ENCODE peak calls at places on chromosomes 2 and 18, in nine cellular contexts. R, E, W, X, I, B, F, J and D are unnamed samples.

GRCh38 chr2:56444339-56444738 is 260.5 kb downstream of the CCDC85A start:
- DNase-seq in E (no peak), I (no peak), B (no peak), X (peak), J (no peak), R (no peak), W (no peak), F (no peak), D (no peak)

GRCh38 chr18:77522031-77522675 is 272.5 kb downstream of the GALR1 start:
- DNase-seq in F (no peak), R (no peak), E (no peak), I (no peak), J (no peak), B (no peak), X (no peak), W (no peak), D (no peak)

GRCh38 chr2:128734521-128735295 is 416.0 kb upstream of the HS6ST1 start:
- DNase-seq in W (no peak), X (no peak), F (peak), B (peak), E (peak), R (peak), J (peak), I (no peak), D (no peak)

GRCh38 chr18:21242141-21243040 is at the start of gene GREB1L:
- DNase-seq in I (no peak), B (no peak), X (peak), F (peak), E (peak), W (peak), R (no peak), J (no peak), D (peak)

GRCh38 chr2:241088376-241088775 is 13.7 kb downstream of the MTERF4 start:
- DNase-seq in B (peak), E (peak), I (no peak), J (no peak), F (no peak), W (peak), R (no peak), X (no peak), D (no peak)

GRCh38 chr2:237627463-237628321 is at the start of gene LRRFIP1:
- DNase-seq in B (no peak), I (no peak), W (peak), F (no peak), J (peak), X (peak), E (no peak), R (no peak), D (no peak)

GRCh38 chr2:237624565-237624964 is 2.8 kb upstream of the LRRFIP1 start:
- DNase-seq in J (no peak), F (no peak), R (no peak), X (no peak), W (peak), B (no peak), E (no peak), I (no peak), D (no peak)

GRCh38 chr2:233369897-233370758 is 15.8 kb downstream of the DGKD start:
- DNase-seq in W (no peak), I (no peak), F (no peak), E (no peak), J (no peak), B (no peak), R (no peak), X (no peak), D (no peak)

GRCh38 chr2:149059822-149060221 is 21.3 kb downstream of the LYPD6B start:
- DNase-seq in R (no peak), F (no peak), B (no peak), E (no peak), X (no peak), J (no peak), I (no peak), W (no peak), D (no peak)

GRCh38 chr18:58866261-58867232 is 1.9 kb downstream of the ZNF532 start:
- DNase-seq in J (no peak), F (no peak), X (no peak), R (no peak), E (no peak), B (no peak), W (no peak), I (no peak), D (no peak)

GRCh38 chr18:75244336-75244735 is 33.7 kb downstream of the TSHZ1 start:
- DNase-seq in X (peak), J (no peak), F (no peak), W (no peak), B (no peak), E (no peak), R (no peak), I (no peak), D (no peak)

GRCh38 chr2:8234757-8235374 is 447.0 kb upstream of the ID2 start:
- DNase-seq in F (no peak), B (no peak), J (no peak), W (no peak), I (no peak), E (no peak), X (no peak), R (no peak), D (no peak)

GRCh38 chr18:56296381-56296780 is 342.0 kb downstream of the TXNL1 start:
- DNase-seq in R (no peak), E (no peak), I (no peak), J (no peak), B (no peak), X (no peak), W (no peak), F (no peak), D (no peak)

GRCh38 chr2:233130481-233130970 is 70.4 kb downstream of the INPP5D start:
- DNase-seq in F (no peak), R (no peak), B (no peak), W (no peak), X (no peak), E (no peak), J (peak), I (no peak), D (no peak)

GRCh38 chr2:237422309-237422708 is 8.3 kb upstream of the COL6A3 start:
- DNase-seq in J (no peak), I (no peak), E (no peak), B (no peak), R (peak), X (no peak), W (no peak), F (no peak), D (no peak)

GRCh38 chr18:74950479-74950878 is 258.5 kb downstream of the PTGR3 start:
- DNase-seq in B (no peak), E (no peak), W (no peak), J (no peak), X (no peak), F (no peak), R (no peak), I (no peak), D (no peak)

GRCh38 chr2:222499226-222499625 is 74.9 kb downstream of the SGPP2 start:
- DNase-seq in X (no peak), I (no peak), W (no peak), R (no peak), J (no peak), F (no peak), B (no peak), E (no peak), D (no peak)

GRCh38 chr2:172792711-172793110 is 57.1 kb downstream of the RAPGEF4 start:
- DNase-seq in W (no peak), E (no peak), F (no peak), I (no peak), R (peak), J (no peak), B (no peak), X (no peak), D (no peak)

GRCh38 chr18:77030201-77030600 is 102.4 kb downstream of the MBP start:
- DNase-seq in B (no peak), X (no peak), W (no peak), F (no peak), R (no peak), J (no peak), I (no peak), E (no peak), D (no peak)

GRCh38 chr2:20571644-20572215 is 79.2 kb downstream of the HS1BP3 start:
- DNase-seq in F (no peak), E (no peak), J (no peak), W (no peak), B (no peak), X (no peak), I (no peak), R (no peak), D (peak)

GRCh38 chr2:60054571-60055340 is 498.7 kb downstream of the BCL11A start:
- DNase-seq in I (no peak), X (peak), F (no peak), B (no peak), W (no peak), R (no peak), E (no peak), J (no peak), D (no peak)

DNA sequence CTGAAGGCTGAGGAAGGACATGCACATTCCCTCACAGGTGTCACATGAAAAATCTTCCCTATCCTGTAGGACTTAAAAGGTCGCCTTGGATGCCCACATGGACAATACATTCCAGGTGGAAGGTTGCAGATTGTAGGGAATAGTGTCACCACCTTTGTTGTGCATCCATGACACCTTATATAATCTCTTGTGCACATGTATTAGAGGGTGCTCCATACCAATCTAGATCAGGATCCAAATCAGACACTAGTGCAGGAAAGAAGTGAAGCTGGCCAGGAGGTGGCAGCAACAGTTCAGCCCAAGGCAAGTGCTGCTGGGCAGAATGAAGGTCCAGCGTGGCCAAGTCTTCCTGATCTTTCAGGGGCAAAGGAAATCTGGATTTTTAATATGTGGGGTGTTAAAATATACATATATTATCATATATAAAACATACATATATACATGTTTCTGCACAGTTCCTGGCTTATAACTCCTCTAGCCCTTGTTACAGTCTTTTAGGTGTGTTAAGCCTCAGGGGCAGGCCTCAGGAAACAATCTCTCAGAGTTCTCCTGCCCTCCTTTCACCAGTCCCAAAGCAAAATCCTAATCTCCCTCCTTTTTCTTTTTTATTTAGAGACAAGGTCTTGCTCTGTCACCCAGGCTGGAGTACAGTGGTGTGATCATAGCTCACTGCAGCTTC is 16.6 kb downstream of the NIF3L1 start:
- DNase-seq in W (peak), E (peak), I (no peak), R (peak), X (peak), B (peak), F (peak), J (peak), D (peak)
- TF ChIP-seq POLR2A in W (no peak), E (no peak), I (no peak), R (no peak), X (no peak), B (no peak), F (no peak), J (no peak), D (no peak)

DNA sequence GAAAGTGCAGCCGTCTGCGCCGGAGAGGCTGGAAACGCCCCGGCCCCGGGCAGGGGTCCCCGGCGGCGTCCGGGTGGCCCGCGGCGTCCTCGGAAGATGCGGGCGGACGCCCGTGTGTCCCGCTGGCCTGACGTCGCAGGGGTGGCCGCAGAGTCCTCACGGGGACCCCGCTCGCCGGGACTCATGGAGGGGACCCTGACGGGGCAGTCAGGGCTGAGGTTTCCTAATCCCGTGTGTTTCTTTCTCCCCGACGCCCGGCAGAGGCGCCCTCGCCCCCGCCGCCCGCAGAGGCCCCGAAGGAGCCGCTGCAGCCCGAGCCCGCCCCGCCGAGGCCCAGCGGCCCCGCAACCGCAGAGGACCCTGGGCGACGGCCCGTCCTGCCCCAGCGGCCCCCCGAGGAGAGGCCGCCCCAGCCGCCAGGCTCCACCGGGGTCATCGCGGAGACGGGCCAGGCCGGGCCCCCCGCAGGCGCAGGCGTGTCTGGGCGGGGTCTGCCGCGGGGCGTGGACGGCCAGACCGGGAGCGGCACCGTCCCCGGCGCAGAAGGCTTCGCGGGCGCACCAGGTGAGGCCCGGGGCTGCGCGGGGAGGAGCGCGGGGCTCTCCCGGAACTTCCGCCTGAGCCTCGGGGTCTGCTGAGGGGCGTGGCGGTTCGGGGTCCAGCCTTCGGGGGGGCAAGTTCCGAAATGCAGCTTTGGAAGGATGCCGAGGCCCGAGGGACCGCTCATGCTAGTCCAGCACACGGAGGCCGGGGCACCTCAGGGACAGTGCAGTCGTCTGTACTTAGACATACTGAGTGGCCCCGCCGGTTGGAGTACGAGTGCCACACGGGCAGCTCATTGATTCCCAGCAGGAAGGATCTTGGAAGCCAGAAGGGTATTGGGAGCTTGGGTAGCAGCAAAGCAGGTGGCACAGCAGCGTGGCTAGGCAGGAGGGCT is 60.0 kb downstream of the EMILIN2 start:
- DNase-seq in F (no peak), R (no peak), J (peak), E (no peak), I (no peak), X (peak), W (peak), B (peak), D (peak)
- TF ChIP-seq POLR2A in F (no peak), R (no peak), J (no peak), E (no peak), I (peak), X (no peak), W (peak), B (no peak), D (no peak)

GRCh38 chr2:38076710-38077430 is 919 bp upstream of the CYP1B1 start:
- DNase-seq in J (peak), F (peak), B (peak), E (peak), W (peak), I (no peak), X (peak), R (peak), D (peak)
- TF ChIP-seq POLR2A in J (no peak), F (peak), B (no peak), E (peak), W (peak), I (peak), X (peak), R (peak), D (peak)

DNA sequence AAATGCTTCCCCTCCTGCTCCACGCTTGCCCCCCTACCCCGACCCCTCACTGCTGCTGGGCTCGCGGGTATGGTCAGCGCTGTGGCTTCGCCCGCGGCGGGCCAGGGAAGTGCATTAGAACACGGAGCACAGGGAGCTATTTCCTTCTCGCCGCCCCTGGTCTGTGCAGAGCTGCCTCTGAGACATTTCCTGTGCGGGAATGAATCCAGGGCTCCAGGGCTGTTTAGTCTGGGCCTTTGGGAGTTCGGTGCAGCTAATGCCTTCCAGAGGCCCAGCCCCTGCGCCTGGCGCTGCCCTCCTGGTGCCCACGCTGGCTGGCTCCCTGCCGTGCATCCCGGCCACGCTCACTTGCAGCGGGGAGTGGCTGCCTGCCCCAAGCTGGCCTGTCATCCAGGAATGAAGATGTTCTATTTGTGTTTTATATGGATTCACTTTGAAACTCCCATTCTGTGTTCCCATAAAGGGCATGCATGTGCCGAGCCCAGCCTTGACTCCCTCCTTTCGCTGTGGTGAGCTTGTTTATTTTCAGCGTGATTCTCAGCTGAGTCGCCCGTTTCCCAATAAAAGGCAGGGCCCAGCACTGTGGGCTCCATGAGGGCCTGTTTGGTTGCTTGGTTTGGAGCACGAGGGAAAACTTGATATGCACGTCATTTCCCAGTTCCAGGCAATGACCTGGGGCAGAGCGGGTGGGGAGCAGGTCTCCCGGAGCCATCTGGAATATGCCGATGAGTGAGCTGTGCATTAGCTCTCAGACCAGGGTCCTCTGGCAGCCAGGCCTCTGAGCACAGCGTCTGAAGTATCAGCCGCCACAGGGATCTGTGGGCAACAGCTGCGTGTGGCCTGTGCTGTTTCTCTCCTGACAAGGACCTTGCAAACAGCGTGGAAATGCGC is 42.7 kb downstream of the SH3RF3 start:
- DNase-seq in X (no peak), W (peak), R (peak), J (no peak), I (no peak), F (no peak), E (no peak), B (peak), D (no peak)
- TF ChIP-seq POLR2A in X (no peak), W (no peak), R (peak), J (no peak), I (no peak), F (no peak), E (no peak), B (no peak), D (no peak)

GRCh38 chr2:155356250-155356649 is 657.8 kb downstream of the KCNJ3 start:
- DNase-seq in F (no peak), E (no peak), X (no peak), W (no peak), R (no peak), B (no peak), I (no peak), J (no peak), D (no peak)
- TF ChIP-seq POLR2A in F (no peak), E (no peak), X (no peak), W (no peak), R (no peak), B (no peak), I (no peak), J (no peak), D (no peak)

GRCh38 chr2:43314299-43314927 is 88.0 kb upstream of the ZFP36L2 start:
- DNase-seq in E (no peak), X (no peak), F (no peak), I (no peak), B (no peak), W (no peak), R (no peak), J (no peak), D (no peak)
- TF ChIP-seq POLR2A in E (no peak), X (no peak), F (no peak), I (no peak), B (no peak), W (no peak), R (no peak), J (no peak), D (no peak)

DNA sequence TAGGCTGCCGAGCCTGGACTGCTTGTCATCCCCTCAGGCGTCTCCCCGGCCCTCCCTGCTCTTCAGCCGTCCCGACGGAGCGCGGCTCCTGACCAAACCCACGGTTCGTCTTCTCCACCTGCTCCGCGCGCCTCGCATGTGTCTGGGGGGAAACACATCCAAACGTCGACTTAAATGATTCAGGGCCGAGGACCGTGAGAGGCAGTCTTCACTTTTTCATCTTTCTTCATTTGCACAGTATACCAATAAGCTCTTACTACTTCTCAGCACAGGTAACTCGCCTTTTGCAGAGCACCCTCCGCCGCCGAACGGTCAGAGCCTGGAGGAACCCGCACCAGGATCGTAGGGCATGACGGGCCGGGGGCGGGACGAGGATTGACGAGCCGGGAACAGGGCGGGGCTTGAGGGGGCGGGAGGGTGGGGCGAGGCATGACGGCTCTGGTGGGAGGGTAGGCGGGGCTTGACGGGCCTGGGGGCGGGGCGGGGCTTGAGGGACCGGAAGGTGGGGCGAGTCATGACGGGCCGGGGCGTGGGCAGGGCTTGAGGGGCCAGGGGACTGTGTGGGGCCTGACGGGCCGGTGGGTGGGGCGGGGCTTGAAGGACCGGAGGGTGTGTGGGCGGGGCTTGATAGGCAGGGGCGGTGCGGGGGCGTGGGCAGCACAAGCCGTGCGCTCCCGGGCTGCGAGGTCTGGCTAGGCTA is at the start of gene SEH1L:
- DNase-seq in R (peak), B (peak), E (peak), X (peak), F (peak), J (peak), I (peak), W (peak), D (peak)
- TF ChIP-seq POLR2A in R (peak), B (no peak), E (peak), X (peak), F (peak), J (no peak), I (peak), W (no peak), D (no peak)

DNA sequence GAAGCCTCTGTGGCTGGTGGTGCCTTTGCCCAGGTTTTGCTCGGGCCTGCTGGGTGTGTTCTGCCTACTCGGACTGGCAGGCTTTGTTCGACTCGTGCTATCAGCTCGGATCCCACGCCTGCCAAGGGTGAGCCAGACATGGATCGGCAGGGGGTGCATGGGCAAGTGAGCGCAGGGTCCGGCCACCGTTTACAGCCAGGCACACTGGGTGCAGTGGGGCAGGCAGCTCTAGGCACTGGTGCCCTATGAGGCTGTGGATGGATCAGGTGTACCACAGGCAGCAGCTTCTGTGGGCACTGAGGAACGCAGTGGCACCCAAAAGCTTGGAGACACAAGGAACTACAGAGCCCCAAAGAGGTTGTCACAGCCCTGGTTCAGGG is 25.6 kb downstream of the MARCHF7 start:
- DNase-seq in W (no peak), E (no peak), B (no peak), I (no peak), F (no peak), X (no peak), J (no peak), R (no peak), D (no peak)
- TF ChIP-seq POLR2A in W (no peak), E (no peak), B (no peak), I (no peak), F (no peak), X (no peak), J (no peak), R (no peak), D (no peak)